ENCODE peak calls at places on chromosomes 6 and 20, in ten cellular contexts. One of them, this sample, is unnamed.
A peak's percentile ranks its signal among the peaks of the same experiment; 100 is the strongest.

GRCh38 chr6:54093306-54093705 is 17.9 kb upstream of the MLIP start:
- DNase-seq in thoracic aorta: no peak
- DNase-seq in cardiac fibroblast: no peak
- DNase-seq in heart right ventricle: no peak
- DNase-seq in AG09309: no peak
- DNase-seq in mammary epithelial cell: no peak
- DNase-seq in fibroblast of lung: no peak
- DNase-seq in skeletal muscle cell: no peak
- DNase-seq in GM23248: no peak
- DNase-seq in A549: no peak
- DNase-seq in this sample: no peak

GRCh38 chr20:44586986-44587980 is 4.9 kb downstream of the PKIG start:
- DNase-seq in A549: no peak
- DNase-seq in mammary epithelial cell: no peak
- DNase-seq in heart right ventricle: no peak
- DNase-seq in fibroblast of lung: peak; percentile 37
- DNase-seq in GM23248: no peak
- DNase-seq in skeletal muscle cell: no peak
- DNase-seq in AG09309: no peak
- DNase-seq in thoracic aorta: no peak
- DNase-seq in cardiac fibroblast: no peak
- DNase-seq in this sample: no peak

GRCh38 chr6:128265706-128266105 is 254.7 kb downstream of the PTPRK start:
- DNase-seq in GM23248: no peak
- DNase-seq in thoracic aorta: no peak
- DNase-seq in AG09309: no peak
- DNase-seq in A549: no peak
- DNase-seq in skeletal muscle cell: no peak
- DNase-seq in heart right ventricle: no peak
- DNase-seq in mammary epithelial cell: no peak
- DNase-seq in cardiac fibroblast: no peak
- DNase-seq in fibroblast of lung: no peak
- DNase-seq in this sample: no peak

GRCh38 chr6:144820270-144820669 is 535.1 kb downstream of the UTRN start:
- DNase-seq in A549: no peak
- DNase-seq in heart right ventricle: no peak
- DNase-seq in fibroblast of lung: no peak
- DNase-seq in GM23248: peak; percentile 41
- DNase-seq in cardiac fibroblast: no peak
- DNase-seq in skeletal muscle cell: no peak
- DNase-seq in AG09309: no peak
- DNase-seq in thoracic aorta: no peak
- DNase-seq in mammary epithelial cell: no peak
- DNase-seq in this sample: no peak

GRCh38 chr6:12196326-12196936 is 93.7 kb upstream of the EDN1 start:
- DNase-seq in heart right ventricle: no peak
- DNase-seq in A549: no peak
- DNase-seq in mammary epithelial cell: peak; percentile 11
- DNase-seq in fibroblast of lung: peak; percentile 37
- DNase-seq in skeletal muscle cell: peak; percentile 18
- DNase-seq in cardiac fibroblast: peak; percentile 51
- DNase-seq in thoracic aorta: no peak
- DNase-seq in AG09309: no peak
- DNase-seq in GM23248: peak; percentile 29
- DNase-seq in this sample: no peak

GRCh38 chr6:170438402-170438753 is 114.7 kb downstream of the PSMB1 start:
- DNase-seq in GM23248: peak; percentile 100
- DNase-seq in mammary epithelial cell: peak; percentile 100
- DNase-seq in cardiac fibroblast: peak; percentile 98
- DNase-seq in heart right ventricle: peak; percentile 71
- DNase-seq in fibroblast of lung: peak; percentile 99
- DNase-seq in A549: peak; percentile 62
- DNase-seq in AG09309: peak; percentile 96
- DNase-seq in skeletal muscle cell: peak; percentile 99
- DNase-seq in thoracic aorta: peak; percentile 61
- DNase-seq in this sample: peak; percentile 94

GRCh38 chr6:71079707-71080106 is 122.8 kb upstream of the B3GAT2 start:
- DNase-seq in mammary epithelial cell: peak; percentile 49
- DNase-seq in A549: no peak
- DNase-seq in skeletal muscle cell: peak; percentile 43
- DNase-seq in fibroblast of lung: peak; percentile 68
- DNase-seq in heart right ventricle: no peak
- DNase-seq in GM23248: peak; percentile 55
- DNase-seq in AG09309: peak; percentile 7
- DNase-seq in thoracic aorta: no peak
- DNase-seq in cardiac fibroblast: peak; percentile 8
- DNase-seq in this sample: no peak

GRCh38 chr20:62131560-62132320 is 9.5 kb downstream of the LSM14B start:
- DNase-seq in fibroblast of lung: no peak
- DNase-seq in heart right ventricle: no peak
- DNase-seq in mammary epithelial cell: no peak
- DNase-seq in cardiac fibroblast: no peak
- DNase-seq in skeletal muscle cell: no peak
- DNase-seq in A549: no peak
- DNase-seq in GM23248: no peak
- DNase-seq in AG09309: no peak
- DNase-seq in thoracic aorta: no peak
- DNase-seq in this sample: no peak

GRCh38 chr6:140480852-140481251 is 1106.4 kb upstream of the CITED2 start:
- DNase-seq in fibroblast of lung: peak; percentile 80
- DNase-seq in cardiac fibroblast: peak; percentile 72
- DNase-seq in heart right ventricle: peak; percentile 19
- DNase-seq in A549: no peak
- DNase-seq in thoracic aorta: no peak
- DNase-seq in AG09309: peak; percentile 54
- DNase-seq in skeletal muscle cell: peak; percentile 58
- DNase-seq in GM23248: peak; percentile 57
- DNase-seq in mammary epithelial cell: no peak
- DNase-seq in this sample: no peak

GRCh38 chr6:167095888-167096287 is 27.0 kb upstream of the CCR6 start:
- DNase-seq in fibroblast of lung: no peak
- DNase-seq in cardiac fibroblast: no peak
- DNase-seq in heart right ventricle: no peak
- DNase-seq in GM23248: no peak
- DNase-seq in mammary epithelial cell: no peak
- DNase-seq in skeletal muscle cell: no peak
- DNase-seq in A549: no peak
- DNase-seq in thoracic aorta: no peak
- DNase-seq in AG09309: no peak
- DNase-seq in this sample: no peak

GRCh38 chr6:100620085-100620484 is 155.4 kb upstream of the SIM1 start:
- DNase-seq in mammary epithelial cell: peak; percentile 84
- DNase-seq in AG09309: peak; percentile 61
- DNase-seq in heart right ventricle: no peak
- DNase-seq in A549: no peak
- DNase-seq in GM23248: peak; percentile 80
- DNase-seq in thoracic aorta: no peak
- DNase-seq in skeletal muscle cell: peak; percentile 67
- DNase-seq in cardiac fibroblast: peak; percentile 66
- DNase-seq in fibroblast of lung: peak; percentile 60
- DNase-seq in this sample: no peak

GRCh38 chr6:160931378-160932343 is 59.9 kb upstream of the MAP3K4 start:
- DNase-seq in skeletal muscle cell: no peak
- DNase-seq in thoracic aorta: no peak
- DNase-seq in AG09309: no peak
- DNase-seq in A549: no peak
- DNase-seq in mammary epithelial cell: no peak
- DNase-seq in GM23248: peak; percentile 20
- DNase-seq in cardiac fibroblast: no peak
- DNase-seq in fibroblast of lung: no peak
- DNase-seq in heart right ventricle: no peak
- DNase-seq in this sample: no peak

GRCh38 chr6:76861403-76861802 is 601.9 kb downstream of the HTR1B start:
- DNase-seq in fibroblast of lung: no peak
- DNase-seq in thoracic aorta: no peak
- DNase-seq in cardiac fibroblast: no peak
- DNase-seq in AG09309: no peak
- DNase-seq in A549: no peak
- DNase-seq in skeletal muscle cell: no peak
- DNase-seq in heart right ventricle: no peak
- DNase-seq in mammary epithelial cell: peak; percentile 11
- DNase-seq in GM23248: peak; percentile 20
- DNase-seq in this sample: no peak

GRCh38 chr6:99997141-99997540 is 3.1 kb upstream of the MCHR2 start:
- DNase-seq in heart right ventricle: no peak
- DNase-seq in cardiac fibroblast: no peak
- DNase-seq in GM23248: no peak
- DNase-seq in fibroblast of lung: no peak
- DNase-seq in A549: no peak
- DNase-seq in skeletal muscle cell: no peak
- DNase-seq in mammary epithelial cell: peak; percentile 51
- DNase-seq in thoracic aorta: no peak
- DNase-seq in AG09309: no peak
- DNase-seq in this sample: no peak

GRCh38 chr20:34546751-34547181 is 11.8 kb upstream of the MAP1LC3A start:
- DNase-seq in A549: no peak
- DNase-seq in mammary epithelial cell: no peak
- DNase-seq in cardiac fibroblast: no peak
- DNase-seq in thoracic aorta: no peak
- DNase-seq in GM23248: no peak
- DNase-seq in heart right ventricle: no peak
- DNase-seq in skeletal muscle cell: no peak
- DNase-seq in fibroblast of lung: no peak
- DNase-seq in AG09309: no peak
- DNase-seq in this sample: no peak

GRCh38 chr6:132683543-132683942 is 24.6 kb upstream of the TAAR1 start:
- DNase-seq in mammary epithelial cell: peak; percentile 88
- DNase-seq in cardiac fibroblast: peak; percentile 73
- DNase-seq in A549: no peak
- DNase-seq in thoracic aorta: no peak
- DNase-seq in skeletal muscle cell: peak; percentile 73
- DNase-seq in AG09309: peak; percentile 66
- DNase-seq in heart right ventricle: no peak
- DNase-seq in GM23248: peak; percentile 85
- DNase-seq in fibroblast of lung: no peak
- DNase-seq in this sample: no peak

GRCh38 chr6:81465859-81466258 is 286.6 kb downstream of the TENT5A start:
- DNase-seq in cardiac fibroblast: peak; percentile 33
- DNase-seq in fibroblast of lung: peak; percentile 34
- DNase-seq in AG09309: peak; percentile 8
- DNase-seq in mammary epithelial cell: peak; percentile 4
- DNase-seq in GM23248: peak; percentile 66
- DNase-seq in heart right ventricle: no peak
- DNase-seq in skeletal muscle cell: no peak
- DNase-seq in thoracic aorta: no peak
- DNase-seq in A549: no peak
- DNase-seq in this sample: no peak

GRCh38 chr20:63854766-63855362 is 6.4 kb upstream of the ABHD16B start:
- DNase-seq in skeletal muscle cell: no peak
- DNase-seq in AG09309: no peak
- DNase-seq in GM23248: peak; percentile 41
- DNase-seq in A549: no peak
- DNase-seq in heart right ventricle: peak; percentile 74
- DNase-seq in thoracic aorta: no peak
- DNase-seq in mammary epithelial cell: no peak
- DNase-seq in fibroblast of lung: no peak
- DNase-seq in cardiac fibroblast: no peak
- DNase-seq in this sample: peak; percentile 84
- H3K4me3 ChIP-seq in skeletal muscle cell: peak overlapping the region; percentile 13
- H3K4me3 ChIP-seq in AG09309: peak overlapping the region; percentile 10
- H3K4me3 ChIP-seq in GM23248: peak overlapping the region; percentile 47
- H3K4me3 ChIP-seq in A549: no peak overlapping the region
- H3K4me3 ChIP-seq in heart right ventricle: peak overlapping the region; percentile 37
- H3K4me3 ChIP-seq in thoracic aorta: peak overlapping the region; percentile 58
- H3K4me3 ChIP-seq in mammary epithelial cell: no peak overlapping the region
- H3K4me3 ChIP-seq in fibroblast of lung: no peak overlapping the region
- H3K4me3 ChIP-seq in cardiac fibroblast: no peak overlapping the region
- H3K4me3 ChIP-seq in this sample: no peak overlapping the region

DNA sequence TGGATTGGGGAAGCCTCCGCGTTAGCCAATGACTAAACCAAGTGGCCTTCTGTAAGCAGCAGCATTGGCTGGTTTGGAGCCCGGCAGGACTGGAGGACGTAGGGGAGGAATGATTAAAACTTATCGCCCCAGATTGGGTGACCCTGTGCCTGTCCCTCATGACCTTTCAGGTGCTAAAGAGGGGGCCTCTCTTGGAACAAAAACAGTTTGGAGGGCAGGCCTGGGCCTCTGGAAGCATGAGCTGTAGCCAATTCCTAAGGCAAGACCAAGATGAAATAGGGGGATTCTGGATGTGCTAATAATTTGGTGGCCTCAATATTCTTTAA is 1.4 kb downstream of the GMPR start:
- DNase-seq in AG09309: no peak
- DNase-seq in thoracic aorta: no peak
- DNase-seq in fibroblast of lung: peak; percentile 48
- DNase-seq in GM23248: peak; percentile 82
- DNase-seq in skeletal muscle cell: no peak
- DNase-seq in A549: no peak
- DNase-seq in heart right ventricle: peak; percentile 78
- DNase-seq in cardiac fibroblast: peak; percentile 56
- DNase-seq in mammary epithelial cell: no peak
- DNase-seq in this sample: no peak
- H3K4me3 ChIP-seq in AG09309: peak overlapping the region; percentile 80
- H3K4me3 ChIP-seq in thoracic aorta: peak overlapping the region; percentile 80
- H3K4me3 ChIP-seq in fibroblast of lung: peak overlapping the region; percentile 89
- H3K4me3 ChIP-seq in GM23248: peak overlapping the region; percentile 70
- H3K4me3 ChIP-seq in skeletal muscle cell: no peak overlapping the region
- H3K4me3 ChIP-seq in A549: no peak overlapping the region
- H3K4me3 ChIP-seq in heart right ventricle: peak overlapping the region; percentile 82
- H3K4me3 ChIP-seq in cardiac fibroblast: no peak overlapping the region
- H3K4me3 ChIP-seq in mammary epithelial cell: no peak overlapping the region
- H3K4me3 ChIP-seq in this sample: peak overlapping the region; percentile 95

DNA sequence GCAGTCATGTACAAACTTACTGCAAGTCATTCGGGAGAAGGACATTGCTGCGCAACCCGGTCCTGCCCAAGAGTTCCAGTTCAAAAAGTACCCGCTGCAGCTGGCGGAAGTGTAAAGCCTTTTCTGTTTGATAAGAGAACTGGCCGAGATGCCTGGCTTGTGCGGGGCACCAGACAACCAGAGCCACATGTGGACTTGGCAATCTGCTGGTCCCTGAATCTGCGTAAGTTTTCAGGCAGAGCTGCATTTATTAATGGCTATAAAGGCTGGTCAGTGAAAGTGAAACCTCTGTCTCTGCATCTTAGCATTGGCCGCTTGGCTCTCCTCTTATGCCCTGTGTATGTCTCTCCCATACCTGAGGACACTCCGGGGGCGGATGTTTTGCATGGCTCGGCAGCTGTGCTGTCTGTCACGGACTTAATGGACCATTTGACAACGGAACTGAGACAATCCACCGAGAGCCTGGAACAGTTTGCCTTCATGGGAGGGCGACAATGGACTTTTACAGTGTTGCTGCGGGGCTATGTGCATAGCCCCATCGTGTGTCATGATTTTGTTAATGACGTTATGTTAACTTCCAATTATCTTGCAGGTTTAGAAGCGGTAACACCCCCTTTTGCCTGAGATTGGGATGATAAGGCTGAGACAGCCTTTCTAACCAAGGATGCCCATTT is 19.8 kb upstream of the RGS17 start:
- DNase-seq in GM23248: no peak
- DNase-seq in AG09309: no peak
- DNase-seq in skeletal muscle cell: no peak
- DNase-seq in A549: no peak
- DNase-seq in thoracic aorta: no peak
- DNase-seq in heart right ventricle: no peak
- DNase-seq in cardiac fibroblast: no peak
- DNase-seq in fibroblast of lung: no peak
- DNase-seq in mammary epithelial cell: no peak
- DNase-seq in this sample: no peak
- H3K4me3 ChIP-seq in GM23248: no peak overlapping the region
- H3K4me3 ChIP-seq in AG09309: no peak overlapping the region
- H3K4me3 ChIP-seq in skeletal muscle cell: no peak overlapping the region
- H3K4me3 ChIP-seq in A549: no peak overlapping the region
- H3K4me3 ChIP-seq in thoracic aorta: peak overlapping the region; percentile 65
- H3K4me3 ChIP-seq in heart right ventricle: no peak overlapping the region
- H3K4me3 ChIP-seq in cardiac fibroblast: no peak overlapping the region
- H3K4me3 ChIP-seq in fibroblast of lung: no peak overlapping the region
- H3K4me3 ChIP-seq in mammary epithelial cell: no peak overlapping the region
- H3K4me3 ChIP-seq in this sample: peak overlapping the region; percentile 76

GRCh38 chr6:2266845-2267244 is 21.4 kb upstream of the GMDS start:
- DNase-seq in mammary epithelial cell: no peak
- DNase-seq in AG09309: no peak
- DNase-seq in A549: no peak
- DNase-seq in skeletal muscle cell: no peak
- DNase-seq in thoracic aorta: no peak
- DNase-seq in GM23248: no peak
- DNase-seq in cardiac fibroblast: no peak
- DNase-seq in fibroblast of lung: no peak
- DNase-seq in heart right ventricle: no peak
- DNase-seq in this sample: no peak
- H3K4me3 ChIP-seq in mammary epithelial cell: no peak overlapping the region
- H3K4me3 ChIP-seq in AG09309: no peak overlapping the region
- H3K4me3 ChIP-seq in A549: no peak overlapping the region
- H3K4me3 ChIP-seq in skeletal muscle cell: no peak overlapping the region
- H3K4me3 ChIP-seq in thoracic aorta: no peak overlapping the region
- H3K4me3 ChIP-seq in GM23248: no peak overlapping the region
- H3K4me3 ChIP-seq in cardiac fibroblast: no peak overlapping the region
- H3K4me3 ChIP-seq in fibroblast of lung: no peak overlapping the region
- H3K4me3 ChIP-seq in heart right ventricle: no peak overlapping the region
- H3K4me3 ChIP-seq in this sample: no peak overlapping the region